ENCODE peak calls at places on chromosome 6, in four cellular contexts. E is stimulated activated CD4-positive, alpha-beta T cell treated with anti-CD3 and anti-CD28 coated beads, Interleukin-4, amount 100 ng/mL, for 1 hour; V is NAMALWA; G is progenitor cell of endocrine pancreas. N is an unnamed sample.

GRCh38 chr6:40194771-40195170 is 260.5 kb upstream of the MOCS1 start:
- DNase-seq in E (no peak), V (no peak), G (no peak), N (no peak)

GRCh38 chr6:34901930-34902329 is 12.9 kb downstream of the ANKS1A start:
- DNase-seq in E (no peak), V (no peak), G (no peak), N (no peak)

GRCh38 chr6:82775361-82775760 is 290.3 kb downstream of the UBE3D start:
- DNase-seq in E (no peak), V (no peak), G (no peak), N (no peak)

GRCh38 chr6:95923518-95923917 is 92.3 kb upstream of the FUT9 start:
- DNase-seq in E (no peak), V (peak), G (no peak), N (peak)

GRCh38 chr6:139392834-139393233 is 18.4 kb upstream of the CITED2 start:
- DNase-seq in E (no peak), V (no peak), G (no peak), N (no peak)

GRCh38 chr6:46788791-46789190 is 4.4 kb upstream of the MEP1A start:
- DNase-seq in E (no peak), V (no peak), G (no peak), N (no peak)

GRCh38 chr6:39558791-39559190 is 166.4 kb downstream of the KIF6 start:
- DNase-seq in E (no peak), V (no peak), G (no peak), N (no peak)

GRCh38 chr6:112372213-112372806 is 25.2 kb downstream of the RFPL4B start:
- DNase-seq in E (no peak), V (peak), G (no peak), N (no peak)

GRCh38 chr6:15247214-15247749 is 1.4 kb downstream of the JARID2 start:
- DNase-seq in E (no peak), V (peak), G (no peak), N (no peak)

GRCh38 chr6:53984581-53984980 is 126.7 kb upstream of the MLIP start:
- DNase-seq in E (no peak), V (no peak), G (no peak), N (no peak)

GRCh38 chr6:40138273-40138720 is 204.0 kb upstream of the MOCS1 start:
- DNase-seq in E (no peak), V (no peak), G (no peak), N (no peak)

GRCh38 chr6:3317741-3318211 is 59.0 kb downstream of the PSMG4 start:
- DNase-seq in E (no peak), V (no peak), G (no peak), N (no peak)

GRCh38 chr6:29702519-29703103 is 20.6 kb upstream of the HLA-F start:
- DNase-seq in E (peak), V (peak), G (peak), N (peak)

GRCh38 chr6:16258709-16259075 is 20.3 kb downstream of the GMPR start:
- DNase-seq in E (no peak), V (no peak), G (no peak), N (no peak)

GRCh38 chr6:111802720-111803119 is 70.5 kb downstream of the FYN start:
- DNase-seq in E (no peak), V (no peak), G (no peak), N (no peak)

GRCh38 chr6:100057941-100058340 is 63.9 kb upstream of the MCHR2 start:
- DNase-seq in E (no peak), V (no peak), G (no peak), N (no peak)